ENCODE peak calls at places on chromosome 16, in six cellular contexts. Q is cardiac muscle cell, S is H9, A is AG09319, V is NB4, K is cardiac fibroblast. D is an unnamed sample.

GRCh38 chr16:24838554-24839266 is 7.1 kb upstream of the SLC5A11 start:
- DNase-seq in Q (no peak), S (no peak), A (no peak), V (peak), K (peak), D (no peak)

GRCh38 chr16:22284637-22285515 is 12.3 kb upstream of the POLR3E start:
- DNase-seq in Q (no peak), S (no peak), A (no peak), V (no peak), K (no peak), D (no peak)

GRCh38 chr16:78211951-78212350 is 112.5 kb downstream of the WWOX start:
- DNase-seq in Q (no peak), S (peak), A (no peak), V (no peak), K (no peak), D (no peak)

GRCh38 chr16:30659507-30660423 is 1.5 kb downstream of the FBRS start:
- DNase-seq in Q (no peak), S (no peak), A (no peak), V (peak), K (peak), D (peak)

GRCh38 chr16:706189-707061 is 824 bp upstream of the FBXL16 start:
- DNase-seq in Q (no peak), S (no peak), A (no peak), V (no peak), K (no peak), D (no peak)

GRCh38 chr16:59920054-59920453 is 1185.9 kb upstream of the GOT2 start:
- DNase-seq in Q (no peak), S (no peak), A (no peak), V (no peak), K (no peak), D (no peak)

GRCh38 chr16:66728117-66728787 is 23.2 kb downstream of the DYNC1LI2 start:
- DNase-seq in Q (peak), S (no peak), A (no peak), V (peak), K (peak), D (no peak)

GRCh38 chr16:80552277-80552676 is 11.5 kb downstream of the DYNLRB2 start:
- DNase-seq in Q (no peak), S (no peak), A (no peak), V (no peak), K (no peak), D (no peak)

GRCh38 chr16:17331071-17331521 is 139.7 kb downstream of the XYLT1 start:
- DNase-seq in Q (no peak), S (no peak), A (peak), V (no peak), K (no peak), D (no peak)

GRCh38 chr16:47731252-47731651 is 270.1 kb downstream of the PHKB start:
- DNase-seq in Q (no peak), S (no peak), A (peak), V (no peak), K (peak), D (no peak)

GRCh38 chr16:63650550-63650949 is 1471.3 kb downstream of the CDH11 start:
- DNase-seq in Q (no peak), S (no peak), A (no peak), V (no peak), K (no peak), D (no peak)

GRCh38 chr16:22762486-22762885 is 51.5 kb upstream of the HS3ST2 start:
- DNase-seq in Q (no peak), S (no peak), A (no peak), V (no peak), K (no peak), D (no peak)

GRCh38 chr16:11586856-11587642 is at the start of gene LITAF:
- DNase-seq in Q (peak), S (peak), A (peak), V (peak), K (peak), D (peak)

GRCh38 chr16:70635356-70636016 is 10.9 kb upstream of the IL34 start:
- DNase-seq in Q (no peak), S (no peak), A (peak), V (no peak), K (peak), D (no peak)

GRCh38 chr16:46427340-46428107 is 193.7 kb downstream of the SHCBP1 start:
- DNase-seq in Q (no peak), S (no peak), A (no peak), V (no peak), K (no peak), D (no peak)

GRCh38 chr16:29860218-29860617 is 2.8 kb downstream of the CDIPT start:
- DNase-seq in Q (no peak), S (no peak), A (no peak), V (no peak), K (no peak), D (no peak)

GRCh38 chr16:11797957-11798299 is 870 bp upstream of the ZC3H7A start:
- DNase-seq in Q (no peak), S (no peak), A (no peak), V (no peak), K (peak), D (no peak)

GRCh38 chr16:50517450-50518252 is 30.5 kb upstream of the NKD1 start:
- DNase-seq in Q (no peak), S (peak), A (no peak), V (no peak), K (no peak), D (no peak)

GRCh38 chr16:83137894-83138293 is 511.1 kb downstream of the CDH13 start:
- DNase-seq in Q (no peak), S (no peak), A (peak), V (no peak), K (no peak), D (no peak)

GRCh38 chr16:67296422-67296821 is 17.1 kb downstream of the PLEKHG4 start:
- DNase-seq in Q (no peak), S (no peak), A (no peak), V (no peak), K (peak), D (no peak)

GRCh38 chr16:61544165-61544564 is 492.1 kb downstream of the CDH8 start:
- DNase-seq in Q (no peak), S (no peak), A (no peak), V (no peak), K (no peak), D (no peak)

GRCh38 chr16:19559242-19559910 is 3.9 kb downstream of the VPS35L start:
- DNase-seq in Q (peak), S (no peak), A (no peak), V (peak), K (peak), D (no peak)

GRCh38 chr16:13036600-13036999 is 135.2 kb downstream of the SHISA9 start:
- DNase-seq in Q (peak), S (peak), A (no peak), V (peak), K (peak), D (no peak)

GRCh38 chr16:74448990-74449389 is 27.7 kb upstream of the CLEC18B start:
- DNase-seq in Q (no peak), S (no peak), A (peak), V (no peak), K (peak), D (no peak)

GRCh38 chr16:287298-287811 is 4.4 kb downstream of the PDIA2 start:
- DNase-seq in Q (no peak), S (no peak), A (no peak), V (no peak), K (no peak), D (no peak)

GRCh38 chr16:66304961-66305360 is 61.5 kb upstream of the CDH5 start:
- DNase-seq in Q (no peak), S (peak), A (no peak), V (no peak), K (no peak), D (no peak)

GRCh38 chr16:69724981-69725479 is 1.3 kb downstream of the NQO1 start:
- DNase-seq in Q (no peak), S (no peak), A (no peak), V (peak), K (peak), D (no peak)

GRCh38 chr16:9380221-9380620 is 288.8 kb downstream of the HAPSTR1 start:
- DNase-seq in Q (no peak), S (no peak), A (no peak), V (no peak), K (no peak), D (no peak)
- TF ChIP-seq CTCF in Q (no peak), S (no peak), A (no peak), V (no peak), K (no peak), D (no peak)

DNA sequence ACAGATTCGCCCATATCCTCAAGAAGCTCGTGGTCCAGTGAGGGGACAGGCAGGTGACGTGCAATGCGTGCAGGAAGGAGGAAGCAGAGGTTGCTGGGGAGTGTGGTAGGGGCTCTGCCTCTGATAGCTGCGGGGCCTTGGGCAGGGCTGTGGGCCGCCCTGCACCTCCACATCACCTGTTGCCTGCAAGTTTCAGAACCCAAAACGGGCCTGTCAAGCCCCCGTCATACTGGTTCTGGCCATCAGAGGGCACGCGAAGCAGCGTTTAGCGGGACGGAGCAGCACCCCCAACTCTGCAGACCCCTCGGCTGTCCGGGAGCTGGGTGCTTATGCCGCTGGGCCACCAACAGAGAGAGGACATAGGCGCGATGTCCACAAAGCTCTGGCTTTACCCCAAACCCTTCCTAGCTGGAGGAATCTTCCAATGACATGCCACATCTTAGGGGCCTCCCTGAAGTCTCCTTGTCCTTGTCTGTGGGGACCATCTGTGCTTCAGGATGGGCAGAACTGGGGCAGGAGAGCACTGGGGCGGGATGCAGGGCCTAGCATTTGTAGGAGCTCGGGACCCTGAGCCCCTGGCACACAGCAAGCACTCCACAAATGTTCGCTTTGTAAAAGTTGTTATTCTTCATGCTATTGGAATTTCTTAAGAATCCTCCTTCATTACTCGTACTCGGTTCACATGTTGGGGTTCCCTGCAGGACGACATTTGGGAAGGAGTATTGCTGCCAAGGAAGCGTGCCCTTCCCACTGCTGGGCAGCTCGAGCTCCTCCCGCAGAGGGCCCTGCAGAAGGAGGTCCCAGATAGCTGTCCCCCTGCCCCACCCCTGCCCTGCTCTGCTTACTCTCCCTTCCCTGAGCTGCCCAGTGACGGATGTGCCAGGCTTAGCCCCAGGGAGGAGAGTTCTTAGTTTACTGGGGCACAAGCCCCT is 64.3 kb downstream of the CNGB1 start:
- DNase-seq in Q (peak), S (peak), A (no peak), V (no peak), K (no peak), D (no peak)
- TF ChIP-seq CTCF in Q (peak), S (peak), A (peak), V (no peak), K (peak), D (peak)

GRCh38 chr16:58492066-58492465 is 7.9 kb upstream of the NDRG4 start:
- DNase-seq in Q (no peak), S (no peak), A (no peak), V (peak), K (no peak), D (no peak)

GRCh38 chr16:58488531-58488930 is 11.4 kb upstream of the NDRG4 start:
- DNase-seq in Q (no peak), S (peak), A (no peak), V (no peak), K (no peak), D (no peak)

GRCh38 chr16:58485184-58485887 is 14.6 kb upstream of the NDRG4 start:
- DNase-seq in Q (peak), S (no peak), A (no peak), V (no peak), K (no peak), D (no peak)

GRCh38 chr16:58490100-58490499 is 9.8 kb upstream of the NDRG4 start:
- DNase-seq in Q (no peak), S (no peak), A (no peak), V (no peak), K (no peak), D (no peak)

GRCh38 chr16:58487566-58488351 is 12.2 kb upstream of the NDRG4 start:
- DNase-seq in Q (peak), S (peak), A (peak), V (peak), K (peak), D (peak)
- TF ChIP-seq CTCF in Q (peak), S (peak), A (peak), V (peak), K (peak), D (peak)

GRCh38 chr16:87252269-87252970 is 64.8 kb downstream of the C16orf95 start:
- DNase-seq in Q (no peak), S (no peak), A (no peak), V (no peak), K (peak), D (no peak)

GRCh38 chr16:87244646-87245197 is 72.5 kb downstream of the C16orf95 start:
- DNase-seq in Q (no peak), S (no peak), A (no peak), V (peak), K (no peak), D (no peak)

GRCh38 chr16:87246269-87247065 is 70.7 kb downstream of the C16orf95 start:
- DNase-seq in Q (no peak), S (no peak), A (no peak), V (no peak), K (no peak), D (no peak)

GRCh38 chr16:87248704-87249103 is 68.5 kb downstream of the C16orf95 start:
- DNase-seq in Q (no peak), S (no peak), A (no peak), V (no peak), K (no peak), D (no peak)

GRCh38 chr16:87249425-87249824 is 67.8 kb downstream of the C16orf95 start:
- DNase-seq in Q (no peak), S (no peak), A (no peak), V (no peak), K (no peak), D (no peak)
- TF ChIP-seq CTCF in Q (no peak), S (no peak), A (no peak), V (no peak), K (no peak), D (no peak)

DNA sequence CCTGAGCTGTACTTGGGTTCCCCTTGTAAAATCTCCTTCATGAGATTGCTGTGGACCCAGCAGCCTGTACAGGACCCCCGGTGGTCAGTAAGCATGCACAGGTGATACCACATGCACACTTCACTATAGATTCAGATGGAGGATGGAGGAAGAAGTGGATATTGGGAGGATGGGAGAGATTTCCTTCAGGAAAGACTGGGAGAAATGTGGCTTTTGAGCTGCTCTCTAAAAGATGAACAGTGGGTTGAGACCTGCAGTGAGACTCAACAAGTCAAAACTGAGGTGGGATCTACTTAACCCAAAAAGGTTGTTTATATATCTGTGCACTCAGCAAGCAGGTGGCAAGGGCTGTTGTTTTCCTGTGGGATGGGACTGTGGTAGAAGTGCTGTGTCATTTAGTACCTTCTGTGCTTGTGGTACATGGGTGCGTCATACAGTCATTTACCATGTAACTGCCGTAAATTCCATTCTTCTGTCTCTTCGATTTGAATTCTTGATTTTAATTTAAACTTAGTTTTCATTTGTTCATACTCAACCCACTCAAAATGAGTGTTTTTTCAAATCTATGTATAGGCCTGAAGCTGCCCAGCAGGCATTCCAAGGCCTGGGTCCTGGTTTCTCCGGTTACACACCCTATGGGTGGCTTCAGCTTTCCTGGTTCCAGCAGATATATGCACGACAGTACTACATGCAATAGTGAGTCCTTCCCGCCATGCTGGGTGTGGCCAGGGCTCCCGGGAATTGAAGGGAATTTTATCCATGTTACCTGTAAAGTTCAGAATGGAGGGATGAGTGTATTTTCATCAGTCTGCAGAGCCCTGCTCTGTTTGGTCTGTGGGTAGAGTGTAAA is 6.9 kb downstream of the HERPUD1 start:
- DNase-seq in Q (no peak), S (no peak), A (no peak), V (no peak), K (no peak), D (no peak)
- TF ChIP-seq CTCF in Q (no peak), S (no peak), A (no peak), V (no peak), K (no peak), D (no peak)

GRCh38 chr16:72821551-72821950 is 226.4 kb downstream of the ZFHX3 start:
- DNase-seq in Q (no peak), S (no peak), A (no peak), V (no peak), K (no peak), D (no peak)

GRCh38 chr16:72815348-72816318 is 232.3 kb downstream of the ZFHX3 start:
- DNase-seq in Q (no peak), S (no peak), A (no peak), V (no peak), K (no peak), D (no peak)

GRCh38 chr16:72814226-72814625 is 233.7 kb downstream of the ZFHX3 start:
- DNase-seq in Q (no peak), S (no peak), A (no peak), V (no peak), K (peak), D (no peak)

GRCh38 chr16:72819345-72819744 is 228.6 kb downstream of the ZFHX3 start:
- DNase-seq in Q (no peak), S (no peak), A (no peak), V (no peak), K (peak), D (no peak)

GRCh38 chr16:72818286-72818845 is 229.6 kb downstream of the ZFHX3 start:
- DNase-seq in Q (no peak), S (no peak), A (no peak), V (peak), K (no peak), D (no peak)
- TF ChIP-seq CTCF in Q (peak), S (peak), A (no peak), V (peak), K (no peak), D (no peak)

GRCh38 chr16:3880623-3881498 is at the start of gene CREBBP:
- DNase-seq in Q (peak), S (peak), A (peak), V (peak), K (peak), D (peak)

GRCh38 chr16:3881499-3881995 is 1.0 kb upstream of the CREBBP start:
- DNase-seq in Q (no peak), S (peak), A (no peak), V (no peak), K (no peak), D (no peak)

GRCh38 chr16:3879258-3879886 is 1.1 kb downstream of the CREBBP start:
- DNase-seq in Q (peak), S (peak), A (no peak), V (peak), K (peak), D (peak)

GRCh38 chr16:3878610-3879009 is 1.9 kb downstream of the CREBBP start:
- DNase-seq in Q (no peak), S (no peak), A (no peak), V (peak), K (peak), D (no peak)

GRCh38 chr16:3879887-3880564 is 487 bp downstream of the CREBBP start:
- DNase-seq in Q (peak), S (peak), A (no peak), V (peak), K (peak), D (peak)
- TF ChIP-seq CTCF in Q (no peak), S (no peak), A (peak), V (no peak), K (no peak), D (no peak)

GRCh38 chr16:35492225-35492624 is 2032.8 kb downstream of the TP53TG3F start:
- DNase-seq in Q (no peak), S (no peak), A (no peak), V (no peak), K (no peak), D (no peak)
- TF ChIP-seq CTCF in Q (no peak), S (no peak), A (no peak), V (no peak), K (no peak), D (no peak)

GRCh38 chr16:85720319-85720637 is 30.6 kb downstream of the C16orf74 start:
- DNase-seq in Q (no peak), S (no peak), A (no peak), V (no peak), K (no peak), D (no peak)

GRCh38 chr16:85718153-85718477 is 29.4 kb upstream of the GINS2 start:
- DNase-seq in Q (no peak), S (no peak), A (no peak), V (no peak), K (no peak), D (no peak)

GRCh38 chr16:85719605-85720318 is 31.0 kb upstream of the GINS2 start:
- DNase-seq in Q (no peak), S (no peak), A (no peak), V (no peak), K (no peak), D (no peak)

GRCh38 chr16:85717393-85718152 is 28.8 kb upstream of the GINS2 start:
- DNase-seq in Q (peak), S (peak), A (peak), V (peak), K (peak), D (peak)

DNA sequence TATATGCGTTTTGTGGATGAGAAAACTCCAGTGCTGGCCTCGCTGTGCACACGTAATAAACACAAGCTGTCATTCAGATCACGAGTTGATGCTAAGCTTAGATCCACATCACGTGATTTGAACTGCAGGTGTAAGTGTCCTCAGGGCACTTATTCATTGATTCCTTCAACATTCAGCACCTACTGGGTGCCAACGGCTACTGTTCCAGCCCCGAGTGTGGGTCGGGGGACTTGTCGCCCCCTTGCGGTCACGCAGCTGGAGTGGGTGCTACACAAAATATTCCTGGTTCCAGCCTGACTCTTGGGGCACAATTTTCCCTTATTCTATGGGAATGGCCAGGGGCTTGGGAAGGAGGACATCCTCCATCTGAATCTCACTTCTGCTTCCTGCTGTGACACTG is 29.9 kb upstream of the GINS2 start:
- DNase-seq in Q (peak), S (peak), A (no peak), V (no peak), K (no peak), D (no peak)
- TF ChIP-seq CTCF in Q (peak), S (peak), A (peak), V (no peak), K (peak), D (no peak)

GRCh38 chr16:89346869-89347268 is 129.4 kb downstream of the ZNF778 start:
- DNase-seq in Q (no peak), S (no peak), A (no peak), V (no peak), K (no peak), D (no peak)
- TF ChIP-seq CTCF in Q (no peak), S (no peak), A (no peak), V (no peak), K (no peak), D (no peak)